ENCODE peak calls at places on chromosome 10, in six cellular contexts. F, D, R, Y, L and V are unnamed samples.

GRCh38 chr10:3173173-3173878 is 744 bp upstream of the PITRM1 start:
- DNase-seq in D (peak), L (peak), Y (no peak), F (no peak), R (no peak), V (no peak)

GRCh38 chr10:52525761-52526160 is 211.7 kb downstream of the DKK1 start:
- DNase-seq in R (no peak), F (no peak), L (no peak), D (no peak), Y (no peak), V (no peak)

GRCh38 chr10:114043532-114044250 is at the start of gene ADRB1:
- DNase-seq in Y (peak), R (peak), F (peak), L (peak), D (peak), V (peak)

GRCh38 chr10:90326498-90327267 is 531.2 kb downstream of the HTR7 start:
- DNase-seq in F (no peak), R (no peak), L (no peak), Y (no peak), D (no peak), V (no peak)

GRCh38 chr10:93678386-93678785 is 24.0 kb downstream of the FRA10AC1 start:
- DNase-seq in D (no peak), L (no peak), Y (no peak), R (no peak), F (no peak), V (no peak)

GRCh38 chr10:114168450-114169009 is 5.5 kb downstream of the CCDC186 start:
- DNase-seq in Y (no peak), F (no peak), R (no peak), D (no peak), L (no peak), V (no peak)

GRCh38 chr10:46090258-46090812 is 44.3 kb upstream of the MSMB start:
- DNase-seq in R (no peak), D (no peak), Y (peak), L (no peak), F (no peak), V (no peak)

GRCh38 chr10:116995648-116996047 is 9.3 kb downstream of the SHTN1 start:
- DNase-seq in R (no peak), L (no peak), Y (no peak), F (no peak), D (no peak), V (no peak)

GRCh38 chr10:114151486-114151885 is 22.5 kb downstream of the CCDC186 start:
- DNase-seq in Y (no peak), R (no peak), L (no peak), F (no peak), D (no peak), V (no peak)

GRCh38 chr10:33145451-33146188 is 187.6 kb upstream of the ITGB1 start:
- DNase-seq in F (no peak), Y (peak), R (no peak), L (peak), D (no peak), V (no peak)

GRCh38 chr10:42939237-42939636 is 137.6 kb upstream of the RET start:
- DNase-seq in D (peak), Y (peak), L (peak), R (no peak), F (no peak), V (no peak)

GRCh38 chr10:62829622-62830021 is 13.5 kb upstream of the EGR2 start:
- DNase-seq in R (no peak), Y (no peak), F (no peak), L (no peak), D (no peak), V (no peak)

GRCh38 chr10:132395704-132396494 is 1.1 kb upstream of the PWWP2B start:
- DNase-seq in R (peak), L (peak), Y (peak), D (peak), F (peak), V (peak)

GRCh38 chr10:124378817-124379510 is 39.8 kb downstream of the OAT start:
- DNase-seq in Y (no peak), D (no peak), F (no peak), L (no peak), R (no peak), V (no peak)

GRCh38 chr10:79483948-79484347 is 28.4 kb upstream of the EIF5AL1 start:
- DNase-seq in Y (peak), F (peak), L (no peak), D (no peak), R (peak), V (peak)

GRCh38 chr10:23439452-23439919 is 611 bp downstream of the OTUD1 start:
- DNase-seq in R (peak), L (no peak), F (no peak), D (no peak), Y (peak), V (no peak)

GRCh38 chr10:79347894-79348639 is 798 bp downstream of the PPIF start:
- DNase-seq in Y (peak), R (peak), F (peak), D (peak), L (peak), V (peak)

GRCh38 chr10:14093735-14094484 is 236.8 kb downstream of the FRMD4A start:
- DNase-seq in R (no peak), L (no peak), F (no peak), Y (no peak), D (no peak), V (no peak)

GRCh38 chr10:129854796-129855705 is 109.0 kb downstream of the EBF3 start:
- DNase-seq in D (no peak), Y (peak), L (no peak), F (no peak), R (no peak), V (no peak)

GRCh38 chr10:59793924-59794323 is 40.7 kb upstream of the MRLN start:
- DNase-seq in Y (no peak), R (peak), D (no peak), F (no peak), L (no peak), V (no peak)

GRCh38 chr10:70722820-70723424 is 50.6 kb downstream of the ADAMTS14 start:
- DNase-seq in Y (no peak), L (no peak), R (peak), D (no peak), F (no peak), V (no peak)

GRCh38 chr10:63766766-63767505 is 245.7 kb downstream of the REEP3 start:
- DNase-seq in L (no peak), R (no peak), Y (no peak), D (no peak), F (no peak), V (no peak)

GRCh38 chr10:63464402-63465292 is 1.1 kb downstream of the JMJD1C start:
- DNase-seq in L (no peak), R (peak), F (no peak), D (no peak), Y (no peak), V (no peak)

GRCh38 chr10:17981766-17982380 is 30.2 kb downstream of the SLC39A12 start:
- DNase-seq in D (no peak), Y (no peak), F (no peak), R (no peak), L (no peak), V (no peak)

GRCh38 chr10:131911451-131911850 is 10.6 kb downstream of the PPP2R2D start:
- DNase-seq in F (no peak), L (no peak), R (no peak), Y (no peak), D (peak), V (no peak)

GRCh38 chr10:122647383-122647968 is 52.2 kb downstream of the C10orf120 start:
- DNase-seq in R (no peak), L (no peak), Y (peak), F (no peak), D (peak), V (no peak)

GRCh38 chr10:131107970-131108369 is 203.6 kb downstream of the TCERG1L start:
- DNase-seq in F (no peak), R (no peak), Y (no peak), D (no peak), L (no peak), V (no peak)

GRCh38 chr10:111801841-111802240 is 381.7 kb downstream of the GPAM start:
- DNase-seq in Y (no peak), R (no peak), D (no peak), F (no peak), L (no peak), V (no peak)

GRCh38 chr10:124003481-124004371 is 89.7 kb downstream of the CHST15 start:
- DNase-seq in L (peak), R (no peak), Y (peak), D (peak), F (no peak), V (no peak)

GRCh38 chr10:7045891-7046599 is 364.8 kb downstream of the SFMBT2 start:
- DNase-seq in D (no peak), F (no peak), L (no peak), Y (no peak), R (no peak), V (no peak)

GRCh38 chr10:3852147-3852904 is 67.3 kb upstream of the KLF6 start:
- DNase-seq in F (peak), D (peak), R (peak), Y (peak), L (peak), V (peak)

GRCh38 chr10:117413928-117414618 is 38.8 kb upstream of the PDZD8 start:
- DNase-seq in L (no peak), D (no peak), F (no peak), R (peak), Y (peak), V (no peak)

GRCh38 chr10:51341216-51341615 is 266.9 kb downstream of the PRKG1 start:
- DNase-seq in L (no peak), Y (no peak), R (no peak), F (no peak), D (no peak), V (no peak)

GRCh38 chr10:118870467-118871243 is 115.9 kb upstream of the CACUL1 start:
- DNase-seq in F (peak), R (peak), D (no peak), L (no peak), Y (no peak), V (peak)

GRCh38 chr10:5198386-5198785 is 1.7 kb downstream of the AKR1C4 start:
- DNase-seq in F (no peak), Y (no peak), R (no peak), D (no peak), L (no peak), V (no peak)

GRCh38 chr10:24901686-24902399 is 50.6 kb downstream of the PRTFDC1 start:
- DNase-seq in D (no peak), R (peak), L (peak), F (no peak), Y (no peak), V (peak)

GRCh38 chr10:34780818-34781380 is 34.2 kb downstream of the PARD3 start:
- DNase-seq in R (peak), L (no peak), Y (no peak), F (no peak), D (no peak), V (peak)

GRCh38 chr10:14263041-14263440 is 67.7 kb downstream of the FRMD4A start:
- DNase-seq in D (no peak), Y (no peak), R (no peak), F (no peak), L (no peak), V (no peak)

GRCh38 chr10:35324196-35324595 is 12.1 kb upstream of the CCNY start:
- DNase-seq in R (no peak), D (no peak), F (no peak), Y (no peak), L (no peak), V (no peak)

GRCh38 chr10:29553732-29554260 is 81.0 kb downstream of the SVIL start:
- DNase-seq in R (no peak), L (no peak), D (no peak), F (no peak), Y (peak), V (no peak)

GRCh38 chr10:29555746-29556481 is 78.9 kb downstream of the SVIL start:
- DNase-seq in F (no peak), R (no peak), L (no peak), Y (peak), D (no peak), V (no peak)

GRCh38 chr10:29557665-29558064 is 77.1 kb downstream of the SVIL start:
- DNase-seq in L (no peak), F (no peak), R (no peak), D (no peak), Y (peak), V (no peak)

GRCh38 chr10:29554660-29555059 is 80.1 kb downstream of the SVIL start:
- DNase-seq in R (no peak), L (no peak), D (no peak), Y (peak), F (no peak), V (no peak)

DNA sequence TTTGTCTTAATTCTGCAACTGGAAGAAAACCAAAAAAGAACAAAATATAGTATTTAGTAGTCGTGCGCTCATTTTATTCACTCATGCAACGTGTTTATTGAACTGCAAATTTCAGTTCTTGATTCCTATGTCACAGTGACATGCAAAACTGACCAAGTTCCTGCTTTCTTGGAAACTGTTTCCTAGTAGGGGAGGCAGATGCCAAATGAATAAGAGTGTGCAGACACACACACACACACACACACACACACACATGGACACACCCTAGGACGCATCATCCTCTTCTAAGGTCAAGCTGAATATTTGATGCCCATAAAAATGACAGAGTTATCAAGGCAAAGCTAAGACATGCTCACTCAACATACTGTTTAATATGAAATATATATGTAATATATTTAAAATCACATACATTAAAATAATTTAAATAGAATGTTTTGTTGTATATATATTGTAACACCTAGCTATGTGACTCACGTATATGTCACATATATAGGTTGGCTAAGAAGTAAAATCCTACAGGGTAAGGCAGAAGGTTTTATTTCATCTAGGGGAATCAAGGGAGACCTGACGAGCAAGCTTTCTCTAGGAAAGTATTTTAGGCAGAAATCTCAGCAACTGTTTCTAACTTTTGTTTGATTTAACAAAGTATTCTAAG is 79.6 kb downstream of the SVIL start:
- DNase-seq in Y (no peak), R (no peak), D (no peak), F (no peak), L (no peak), V (no peak)
- TF ChIP-seq CTCF in Y (no peak), R (no peak), D (no peak), F (no peak), L (no peak), V (no peak)

DNA sequence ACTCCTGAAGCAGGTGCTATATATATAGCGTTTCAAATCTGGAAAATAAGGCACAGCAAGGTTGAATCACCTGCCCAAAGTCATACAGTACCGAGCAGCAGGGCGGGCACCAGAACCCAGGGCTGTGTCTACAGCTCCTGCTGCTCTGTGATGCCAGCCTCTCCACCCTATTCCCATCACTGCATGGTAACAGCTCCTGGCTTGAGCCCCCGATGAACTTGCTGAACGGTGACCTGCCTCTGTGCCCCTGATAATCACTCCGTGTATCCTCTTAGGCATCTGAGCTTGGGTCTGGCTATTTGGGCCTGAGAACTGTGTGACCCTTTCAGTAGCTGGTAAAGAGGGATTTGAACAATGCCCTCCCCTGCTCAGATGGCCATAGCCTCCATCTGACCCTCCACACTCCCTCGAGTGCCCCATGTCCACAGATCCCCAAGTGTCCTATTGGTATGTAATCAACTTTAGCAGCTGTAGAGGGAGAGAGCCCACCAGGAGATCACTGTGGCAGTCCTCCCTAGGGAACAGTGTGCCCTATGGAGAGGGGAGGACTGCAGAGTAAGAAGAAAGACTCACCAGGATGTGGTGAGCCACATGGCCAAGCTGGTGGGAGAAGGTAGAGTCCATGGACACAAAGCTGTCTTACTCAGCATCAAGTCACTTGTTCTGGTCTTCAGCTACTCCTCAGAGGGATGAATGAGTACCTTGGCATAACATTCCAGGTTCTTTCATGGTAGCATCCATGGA is 1.1 kb upstream of the ARHGAP22 start:
- DNase-seq in D (no peak), R (no peak), L (no peak), F (no peak), Y (peak), V (no peak)
- TF ChIP-seq POLR2A in D (no peak), R (no peak), L (no peak), F (no peak), Y (no peak), V (no peak)

DNA sequence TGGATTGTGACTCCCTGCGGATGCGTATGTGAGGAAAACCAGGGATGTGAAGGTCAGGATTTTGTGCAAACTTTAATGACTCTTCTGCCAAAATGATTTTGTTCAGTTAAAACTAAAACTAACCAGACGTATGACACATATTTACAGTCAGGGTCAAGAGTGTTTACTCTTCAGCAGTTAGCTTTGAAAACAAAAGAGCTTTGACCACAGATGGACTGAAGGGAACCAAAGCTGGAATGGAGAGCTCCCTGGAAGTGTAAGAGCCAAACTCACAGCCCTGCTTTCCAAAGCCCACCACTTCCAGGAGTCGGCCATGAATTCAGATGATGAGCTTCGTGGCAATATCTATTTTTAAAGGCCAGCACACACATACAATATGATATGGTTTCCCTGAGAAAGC is 15.5 kb downstream of the SVIL start:
- DNase-seq in D (no peak), F (no peak), L (no peak), R (no peak), Y (no peak), V (no peak)
- H3K4me3 ChIP-seq in D (no peak), F (no peak), L (no peak), R (no peak), Y (no peak), V (no peak)

GRCh38 chr10:26863677-26864076 is 2.9 kb upstream of the ABI1 start:
- DNase-seq in Y (no peak), L (no peak), D (no peak), R (no peak), F (no peak), V (no peak)

GRCh38 chr10:26860026-26860541 is 674 bp downstream of the ABI1 start:
- DNase-seq in Y (peak), R (peak), L (peak), F (peak), D (peak), V (peak)

GRCh38 chr10:26859241-26860025 is 1.3 kb downstream of the ABI1 start:
- DNase-seq in Y (no peak), L (no peak), D (no peak), F (no peak), R (no peak), V (no peak)

GRCh38 chr10:26860542-26861325 is at the start of gene ABI1:
- DNase-seq in L (peak), F (peak), R (peak), Y (peak), D (peak), V (peak)

DNA sequence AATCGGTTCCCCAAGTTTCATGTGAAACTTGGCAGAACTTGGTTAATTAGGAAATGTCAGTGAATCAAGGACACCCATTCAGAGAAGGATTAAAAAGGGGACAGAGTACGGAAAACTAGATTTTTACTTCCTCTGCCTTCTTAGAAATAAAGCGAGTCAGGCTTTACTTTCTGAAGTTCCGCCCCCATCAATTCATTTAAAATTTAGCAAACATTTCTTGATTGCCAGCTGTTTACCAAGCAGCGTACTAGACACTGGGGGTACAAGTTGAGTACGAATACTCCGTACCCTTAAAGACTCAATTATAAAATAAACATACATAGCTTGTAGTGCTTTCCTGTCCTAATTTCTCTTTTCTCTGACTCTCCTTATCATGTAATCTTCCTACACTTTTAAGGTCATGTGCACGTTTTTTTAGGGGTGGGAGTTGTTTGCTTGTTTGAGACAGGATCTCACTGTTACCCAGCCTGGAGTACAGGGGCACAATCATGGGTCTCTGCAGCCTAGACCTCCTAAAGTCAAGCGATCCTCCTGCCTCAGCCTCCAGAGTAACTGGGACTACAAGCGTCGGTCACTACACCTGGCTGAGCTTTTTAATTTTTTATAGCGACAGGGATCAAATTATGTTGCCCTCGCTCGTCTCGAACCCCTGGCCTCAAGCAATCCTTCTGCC is 704 bp upstream of the ABI1 start:
- DNase-seq in L (no peak), R (no peak), D (no peak), F (no peak), Y (no peak), V (no peak)
- TF ChIP-seq CTCF in L (no peak), R (peak), D (peak), F (no peak), Y (no peak), V (peak)